ENCODE peak calls at places on chromosomes 1 and 21, in five cellular contexts. E is tibial nerve, G is prostate gland, Z is HCT116, D is spleen. K is an unnamed sample.
A peak's percentile ranks its signal among the peaks of the same experiment; 100 is the strongest.

GRCh38 chr1:9145021-9145668 is 16.2 kb upstream of the GPR157 start:
- DNase-seq in E (no peak), G (no peak), Z (peak; percentile 71), D (no peak), K (no peak)

GRCh38 chr1:56709269-56709880 is 64.3 kb downstream of the PRKAA2 start:
- DNase-seq in E (peak; percentile 73), G (peak; percentile 36), Z (peak; percentile 45), D (no peak), K (no peak)

GRCh38 chr1:36377776-36378175 is 7.9 kb downstream of the STK40 start:
- DNase-seq in E (no peak), G (no peak), Z (no peak), D (no peak), K (no peak)

GRCh38 chr1:201543871-201544521 is 5.1 kb downstream of the NAV1 start:
- DNase-seq in E (no peak), G (no peak), Z (no peak), D (no peak), K (no peak)

GRCh38 chr1:113792986-113793385 is 19.3 kb downstream of the RSBN1 start:
- DNase-seq in E (no peak), G (no peak), Z (no peak), D (no peak), K (no peak)

GRCh38 chr1:50917796-50918137 is 42.3 kb downstream of the FAF1 start:
- DNase-seq in E (no peak), G (no peak), Z (no peak), D (no peak), K (no peak)

GRCh38 chr1:63863137-63863536 is 89.3 kb downstream of the ROR1 start:
- DNase-seq in E (no peak), G (no peak), Z (no peak), D (no peak), K (no peak)

GRCh38 chr1:55386456-55386855 is 171.3 kb upstream of the USP24 start:
- DNase-seq in E (no peak), G (no peak), Z (no peak), D (no peak), K (no peak)

GRCh38 chr1:113809651-113810602 is 2.3 kb downstream of the RSBN1 start:
- DNase-seq in E (no peak), G (no peak), Z (no peak), D (no peak), K (no peak)

GRCh38 chr1:4261327-4261726 is 361.3 kb upstream of the C1orf174 start:
- DNase-seq in E (no peak), G (no peak), Z (no peak), D (no peak), K (no peak)

GRCh38 chr1:155420788-155421187 is 100.1 kb downstream of the RUSC1 start:
- DNase-seq in E (no peak), G (no peak), Z (no peak), D (no peak), K (no peak)

GRCh38 chr1:36988311-36988710 is 46.0 kb downstream of the GRIK3 start:
- DNase-seq in E (no peak), G (no peak), Z (no peak), D (no peak), K (no peak)

GRCh38 chr1:240192851-240193250 is 101.2 kb downstream of the FMN2 start:
- DNase-seq in E (no peak), G (no peak), Z (no peak), D (no peak), K (no peak)

GRCh38 chr1:164320780-164321683 is 238.0 kb upstream of the PBX1 start:
- DNase-seq in E (no peak), G (peak; percentile 20), Z (no peak), D (no peak), K (no peak)

GRCh38 chr1:30109853-30110252 is 613.5 kb downstream of the MATN1 start:
- DNase-seq in E (no peak), G (no peak), Z (no peak), D (no peak), K (no peak)

GRCh38 chr1:2133879-2134215 is 60.7 kb downstream of the FAAP20 start:
- DNase-seq in E (no peak), G (no peak), Z (no peak), D (peak; percentile 91), K (no peak)

GRCh38 chr1:93906480-93906879 is 2.8 kb downstream of the GCLM start:
- DNase-seq in E (no peak), G (no peak), Z (no peak), D (no peak), K (no peak)

GRCh38 chr1:87333692-87334347 is 5.1 kb downstream of the LMO4 start:
- DNase-seq in E (no peak), G (no peak), Z (no peak), D (no peak), K (no peak)

GRCh38 chr1:211788626-211789025 is 41.9 kb downstream of the LPGAT1 start:
- DNase-seq in E (no peak), G (no peak), Z (no peak), D (no peak), K (no peak)

GRCh38 chr21:29168874-29169273 is 38.4 kb downstream of the MAP3K7CL start:
- DNase-seq in E (no peak), G (no peak), Z (peak; percentile 75), D (no peak), K (no peak)

GRCh38 chr1:58841455-58841854 is 57.6 kb upstream of the JUN start:
- DNase-seq in E (no peak), G (no peak), Z (no peak), D (no peak), K (no peak)

GRCh38 chr1:234938114-234938513 is 190.5 kb downstream of the TOMM20 start:
- DNase-seq in E (no peak), G (no peak), Z (no peak), D (no peak), K (no peak)

GRCh38 chr21:38853421-38853919 is 47.7 kb downstream of the ETS2 start:
- DNase-seq in E (no peak), G (peak; percentile 46), Z (peak; percentile 64), D (no peak), K (no peak)

GRCh38 chr1:85406887-85407593 is 57.9 kb downstream of the DDAH1 start:
- DNase-seq in E (peak; percentile 37), G (peak; percentile 55), Z (peak; percentile 33), D (no peak), K (no peak)

GRCh38 chr1:156926175-156926574 is 5.7 kb downstream of the LRRC71 start:
- DNase-seq in E (peak; percentile 31), G (no peak), Z (peak; percentile 86), D (no peak), K (no peak)

GRCh38 chr1:25914074-25914995 is 8.1 kb upstream of the STMN1 start:
- DNase-seq in E (no peak), G (no peak), Z (no peak), D (no peak), K (no peak)

GRCh38 chr1:183238071-183238470 is 52.0 kb downstream of the LAMC2 start:
- DNase-seq in E (no peak), G (no peak), Z (no peak), D (no peak), K (no peak)

DNA sequence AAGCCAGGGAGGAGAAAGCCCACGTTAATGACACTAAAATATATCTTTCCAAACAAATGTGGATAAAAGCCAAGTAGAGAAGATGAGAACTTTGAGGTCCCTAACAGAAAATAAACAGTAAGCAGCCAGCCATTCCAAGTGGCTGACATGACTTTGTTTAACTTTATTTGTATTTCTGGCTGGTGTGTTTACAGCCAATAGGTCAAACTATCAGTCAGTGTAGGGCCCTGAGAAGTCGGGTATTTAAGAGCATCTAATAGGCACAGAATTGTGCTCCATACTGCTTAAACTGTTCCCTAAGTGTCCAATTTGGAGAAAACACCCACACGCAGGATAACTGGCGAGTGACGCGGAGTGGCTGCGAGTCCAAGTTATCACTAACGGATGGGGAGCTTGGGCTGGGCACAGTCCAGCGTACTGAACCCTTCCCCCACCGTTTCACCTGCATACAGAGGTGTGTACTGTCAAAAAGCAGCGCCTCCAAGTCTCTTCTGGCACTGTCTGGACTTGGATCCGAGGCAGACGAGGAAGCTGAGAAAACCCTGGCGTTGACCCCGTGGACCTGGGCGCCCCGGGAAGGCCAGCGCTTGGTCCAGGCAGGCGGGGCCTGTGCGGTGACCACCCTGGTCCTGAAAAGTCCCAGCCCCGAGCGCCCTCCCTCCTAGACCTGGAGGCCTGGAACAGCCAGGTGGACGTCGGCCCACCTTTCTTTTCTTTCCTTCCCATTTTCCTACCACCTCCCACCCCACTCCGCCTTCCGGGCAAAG is 662 bp upstream of the LGALS8 start:
- DNase-seq in E (peak; percentile 7), G (peak; percentile 58), Z (no peak), D (no peak), K (no peak)
- H3K27ac ChIP-seq in E (peak overlapping the region; percentile 94), G (peak overlapping the region; percentile 87), Z (peak overlapping the region; percentile 62), D (peak overlapping the region; percentile 96), K (peak overlapping the region; percentile 89)

GRCh38 chr1:6485140-6485936 is 6.1 kb downstream of the PLEKHG5 start:
- DNase-seq in E (no peak), G (no peak), Z (no peak), D (no peak), K (no peak)

GRCh38 chr1:6486433-6487011 is 4.9 kb downstream of the PLEKHG5 start:
- DNase-seq in E (peak; percentile 83), G (peak; percentile 84), Z (peak; percentile 52), D (peak; percentile 94), K (no peak)

GRCh38 chr1:6484826-6485139 is 6.7 kb downstream of the PLEKHG5 start:
- DNase-seq in E (no peak), G (no peak), Z (no peak), D (no peak), K (no peak)

GRCh38 chr1:6487804-6488484 is 3.5 kb downstream of the PLEKHG5 start:
- DNase-seq in E (no peak), G (no peak), Z (no peak), D (no peak), K (no peak)

GRCh38 chr1:6485937-6486250 is 5.6 kb downstream of the PLEKHG5 start:
- DNase-seq in E (no peak), G (no peak), Z (no peak), D (no peak), K (no peak)
- H3K4me3 ChIP-seq in E (no peak overlapping the region), G (peak overlapping the region; percentile 28), Z (no peak overlapping the region), D (peak overlapping the region; percentile 5), K (peak overlapping the region; percentile 47)

GRCh38 chr1:110112143-110112542 is at the start of gene UBL4B:
- DNase-seq in E (no peak), G (no peak), Z (no peak), D (no peak), K (no peak)

GRCh38 chr1:110114173-110114572 is 1.9 kb downstream of the UBL4B start:
- DNase-seq in E (no peak), G (no peak), Z (no peak), D (no peak), K (no peak)

GRCh38 chr1:110112656-110113055 is 413 bp downstream of the UBL4B start:
- DNase-seq in E (no peak), G (no peak), Z (no peak), D (no peak), K (no peak)

GRCh38 chr1:110113551-110113950 is 1.3 kb downstream of the UBL4B start:
- DNase-seq in E (no peak), G (no peak), Z (no peak), D (no peak), K (no peak)

DNA sequence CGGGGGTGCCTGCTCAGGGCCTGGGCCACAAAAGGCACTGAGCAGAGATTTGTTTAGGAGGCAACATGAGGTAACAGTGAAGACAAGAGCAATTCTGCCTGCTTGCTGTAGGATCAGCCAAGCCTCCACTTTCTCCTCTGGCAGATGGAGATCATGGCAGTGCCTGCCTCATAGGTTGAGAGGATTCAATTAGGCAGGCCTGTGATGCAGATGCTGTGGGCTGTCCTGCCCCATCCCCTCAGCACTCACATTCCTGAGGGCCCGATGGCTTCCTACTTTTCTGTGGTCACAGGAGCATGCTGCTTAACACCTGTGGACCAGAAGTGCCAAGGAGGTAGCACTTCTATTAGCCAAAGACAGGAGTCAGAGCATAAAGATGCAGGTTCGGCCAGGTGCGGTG is 1.2 kb upstream of the UBL4B start:
- DNase-seq in E (no peak), G (no peak), Z (no peak), D (no peak), K (no peak)
- TF ChIP-seq POLR2A in E (no peak), G (no peak), Z (no peak), D (no peak), K (no peak)

GRCh38 chr1:212981025-212981495 is 30.7 kb downstream of the VASH2 start:
- DNase-seq in E (no peak), G (peak; percentile 67), Z (no peak), D (no peak), K (no peak)
- H3K27ac ChIP-seq in E (no peak overlapping the region), G (peak overlapping the region; percentile 21), Z (no peak overlapping the region), D (no peak overlapping the region), K (no peak overlapping the region)